ENCODE peak calls at places on chromosomes 3 and 15, in four cellular contexts. Y is K562, V is HepG2, O is GM12878. X is an unnamed sample.

GRCh38 chr3:196537319-196537984 is 22.3 kb upstream of the SMCO1 start:
- DNase-seq in Y (peak; percentile 38), V (no peak), O (no peak), X (peak; percentile 80)

GRCh38 chr3:17810759-17811158 is 68.3 kb upstream of the TBC1D5 start:
- DNase-seq in Y (no peak), V (peak; percentile 15), O (no peak), X (peak; percentile 41)

GRCh38 chr3:31671976-31672375 is 139.3 kb downstream of the STT3B start:
- DNase-seq in Y (no peak), V (no peak), O (no peak), X (no peak)

GRCh38 chr15:51861557-51862350 is 32.3 kb downstream of the TMOD3 start:
- DNase-seq in Y (no peak), V (no peak), O (no peak), X (no peak)

GRCh38 chr3:23669541-23670255 is 136.1 kb upstream of the UBE2E1 start:
- DNase-seq in Y (no peak), V (no peak), O (no peak), X (no peak)

GRCh38 chr3:56971261-56971660 is 89.2 kb upstream of the SPATA12 start:
- DNase-seq in Y (no peak), V (no peak), O (no peak), X (no peak)

GRCh38 chr3:197428117-197428761 is 127.5 kb downstream of the BDH1 start:
- DNase-seq in Y (peak; percentile 72), V (peak; percentile 28), O (no peak), X (peak; percentile 30)

GRCh38 chr3:48367201-48367600 is 4.8 kb upstream of the FBXW12 start:
- DNase-seq in Y (no peak), V (no peak), O (no peak), X (peak; percentile 19)

GRCh38 chr3:129505341-129505740 is 23.1 kb upstream of the RHO start:
- DNase-seq in Y (no peak), V (no peak), O (no peak), X (no peak)

GRCh38 chr15:57610130-57610529 is 18.4 kb downstream of the MYZAP start:
- DNase-seq in Y (no peak), V (no peak), O (no peak), X (no peak)
- TF ChIP-seq JUNB in Y (no peak), V (no peak), O (no peak), X (no peak)

GRCh38 chr15:67823371-67824156 is 1.7 kb upstream of the SKOR1 start:
- DNase-seq in Y (peak; percentile 67), V (no peak), O (no peak), X (peak; percentile 48)

GRCh38 chr15:67820147-67820991 is 4.9 kb upstream of the SKOR1 start:
- DNase-seq in Y (no peak), V (no peak), O (no peak), X (peak; percentile 46)

GRCh38 chr15:67822537-67823370 is 2.6 kb upstream of the SKOR1 start:
- DNase-seq in Y (peak; percentile 82), V (no peak), O (no peak), X (peak; percentile 73)

GRCh38 chr15:67820992-67821783 is 4.1 kb upstream of the SKOR1 start:
- DNase-seq in Y (peak; percentile 77), V (peak; percentile 28), O (no peak), X (peak; percentile 79)

GRCh38 chr15:67821784-67822451 is 3.4 kb upstream of the SKOR1 start:
- DNase-seq in Y (no peak), V (no peak), O (no peak), X (peak; percentile 32)
- TF ChIP-seq EZH2 in Y (no peak), V (no peak), O (no peak), X (peak; percentile 86)

DNA sequence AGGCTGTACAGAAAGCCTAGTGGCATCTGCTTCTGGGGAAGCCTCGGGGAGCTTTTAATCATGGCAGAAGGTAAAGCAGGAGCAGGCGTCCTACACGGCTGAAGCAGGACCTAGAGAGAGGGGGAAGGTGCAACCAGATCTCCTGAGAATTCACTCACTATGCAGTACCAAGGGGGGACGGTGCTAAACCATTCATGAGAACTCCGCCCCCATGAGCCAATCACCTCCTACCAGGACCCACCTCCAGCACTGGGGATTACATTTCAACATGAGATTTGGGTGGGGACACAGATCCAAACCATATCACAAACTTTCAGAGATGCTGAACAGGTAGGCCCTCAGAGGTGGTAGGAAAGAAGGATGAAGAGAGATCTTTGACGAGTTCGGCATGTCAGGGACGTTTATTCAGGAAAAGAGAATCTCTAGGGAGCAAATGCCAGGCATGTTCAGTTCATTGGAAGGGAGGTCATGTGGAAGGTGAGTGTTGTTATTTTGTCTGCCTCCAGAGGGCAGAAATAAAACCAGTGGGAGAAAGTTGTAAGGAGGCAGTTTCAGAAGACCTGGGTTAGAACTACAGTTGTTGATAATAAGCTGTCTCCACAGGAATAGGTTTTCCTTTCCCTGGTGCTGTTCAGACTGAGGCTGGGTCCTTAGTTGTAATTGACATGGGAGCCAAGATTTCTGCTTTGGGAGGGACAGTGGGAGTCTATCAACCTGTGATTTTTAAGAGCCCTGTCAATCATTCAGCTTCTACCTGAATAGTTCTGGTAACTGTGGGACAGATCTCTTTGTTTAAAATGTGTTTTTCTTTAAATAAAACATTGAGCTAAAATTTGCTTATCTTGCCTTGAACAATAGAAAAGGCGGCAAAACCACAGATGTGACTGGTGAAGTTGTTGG is 4.3 kb upstream of the FNDC3B start:
- DNase-seq in Y (peak; percentile 46), V (no peak), O (no peak), X (peak; percentile 80)
- TF ChIP-seq CTCF in Y (peak; percentile 36), V (peak; percentile 34), O (peak; percentile 22), X (peak; percentile 70)

GRCh38 chr3:170128977-170129431 is 52.5 kb downstream of the PHC3 start:
- DNase-seq in Y (peak; percentile 12), V (no peak), O (no peak), X (no peak)

GRCh38 chr3:170132335-170132734 is 49.2 kb downstream of the PHC3 start:
- DNase-seq in Y (peak; percentile 41), V (no peak), O (no peak), X (no peak)

GRCh38 chr3:170128259-170128976 is 53.1 kb downstream of the PHC3 start:
- DNase-seq in Y (no peak), V (no peak), O (peak; percentile 84), X (no peak)

DNA sequence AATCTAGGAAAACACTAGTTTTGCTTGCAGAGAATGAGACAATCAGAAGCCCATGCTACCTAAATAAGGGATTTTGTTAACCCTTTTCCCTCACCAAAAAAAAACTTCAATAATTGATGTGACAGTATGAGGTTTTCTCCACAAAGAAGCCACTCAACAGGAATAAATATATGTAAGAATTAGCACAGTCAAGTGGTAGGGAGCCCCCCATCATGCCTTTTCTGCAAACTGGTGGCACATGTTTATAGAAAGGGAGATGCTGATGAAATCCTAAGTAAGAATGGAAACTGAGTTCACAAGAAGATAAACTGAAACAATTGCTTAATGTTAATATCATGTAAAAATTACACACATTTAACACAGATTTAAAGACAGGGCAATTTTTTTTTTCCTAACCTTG is 51.0 kb downstream of the PHC3 start:
- DNase-seq in Y (no peak), V (no peak), O (no peak), X (no peak)
- TF ChIP-seq JUNB in Y (no peak), V (no peak), O (no peak), X (no peak)

GRCh38 chr3:51974963-51975856 is at the start of gene ABHD14A:
- DNase-seq in Y (peak; percentile 79), V (peak; percentile 37), O (no peak), X (peak; percentile 75)
- TF ChIP-seq EZH2 in Y (no peak), V (no peak), O (no peak), X (no peak)

DNA sequence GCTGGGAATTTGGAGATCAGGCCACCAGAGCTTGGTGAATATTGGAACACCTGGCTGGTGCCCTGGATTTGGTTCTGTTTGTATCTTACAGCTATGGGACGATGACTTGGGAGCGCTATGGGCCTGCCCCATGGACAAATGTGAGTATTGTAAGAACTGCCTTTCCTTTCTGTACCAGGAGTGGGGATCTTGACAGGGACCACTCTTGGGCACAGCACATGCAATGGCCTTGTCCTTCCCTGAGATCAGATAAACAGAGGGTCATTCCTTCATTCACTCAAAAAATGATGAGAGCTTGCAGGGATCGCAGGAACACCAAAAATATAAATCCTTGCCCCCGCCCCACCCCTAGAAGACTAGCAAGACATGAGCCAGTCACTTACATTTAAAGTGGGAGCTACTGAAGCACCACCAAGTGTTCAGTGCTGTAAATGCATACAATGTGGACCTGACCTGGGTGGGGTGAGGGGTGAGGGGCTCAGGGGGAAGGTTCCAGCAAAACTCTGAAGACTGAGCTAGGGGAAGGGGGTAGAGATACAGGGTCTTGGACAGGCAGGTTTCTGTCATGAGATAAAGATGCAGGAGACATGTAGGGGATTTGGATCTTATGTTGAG is 2.7 kb upstream of the CRELD1 start:
- DNase-seq in Y (no peak), V (peak; percentile 19), O (no peak), X (no peak)
- TF ChIP-seq CTCF in Y (peak; percentile 54), V (peak; percentile 55), O (peak; percentile 42), X (no peak)

GRCh38 chr3:36297195-36297594 is 83.1 kb upstream of the STAC start:
- DNase-seq in Y (no peak), V (no peak), O (no peak), X (no peak)

GRCh38 chr3:36298188-36298587 is 82.1 kb upstream of the STAC start:
- DNase-seq in Y (no peak), V (no peak), O (no peak), X (no peak)

DNA sequence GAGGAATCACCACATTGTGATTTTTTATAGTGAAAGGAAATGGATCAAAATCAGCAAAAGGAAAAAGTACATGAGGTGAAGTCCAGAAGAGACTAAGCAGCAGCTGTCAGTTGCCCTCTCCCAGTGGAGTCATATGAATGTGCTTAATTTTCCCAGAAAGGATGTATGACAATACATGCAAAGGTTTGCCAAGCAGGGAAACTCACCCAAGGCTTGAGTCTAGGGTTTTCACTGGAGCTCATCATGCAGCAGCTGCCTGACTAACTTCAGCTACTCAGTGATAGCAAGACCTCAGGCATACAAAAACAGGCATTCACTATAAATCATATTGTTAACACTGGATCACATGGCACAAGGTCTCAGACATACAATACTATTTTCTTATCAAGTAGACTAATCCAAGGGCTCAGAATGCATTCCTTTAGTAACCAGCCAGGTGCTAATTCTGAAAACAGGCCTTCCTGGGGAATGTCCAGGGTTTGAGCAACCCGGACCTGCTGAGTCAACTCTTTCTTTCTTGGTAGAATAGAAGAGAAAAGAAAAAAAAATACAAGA is 85.0 kb upstream of the STAC start:
- DNase-seq in Y (no peak), V (no peak), O (no peak), X (no peak)
- TF ChIP-seq JUNB in Y (no peak), V (no peak), O (no peak), X (no peak)

DNA sequence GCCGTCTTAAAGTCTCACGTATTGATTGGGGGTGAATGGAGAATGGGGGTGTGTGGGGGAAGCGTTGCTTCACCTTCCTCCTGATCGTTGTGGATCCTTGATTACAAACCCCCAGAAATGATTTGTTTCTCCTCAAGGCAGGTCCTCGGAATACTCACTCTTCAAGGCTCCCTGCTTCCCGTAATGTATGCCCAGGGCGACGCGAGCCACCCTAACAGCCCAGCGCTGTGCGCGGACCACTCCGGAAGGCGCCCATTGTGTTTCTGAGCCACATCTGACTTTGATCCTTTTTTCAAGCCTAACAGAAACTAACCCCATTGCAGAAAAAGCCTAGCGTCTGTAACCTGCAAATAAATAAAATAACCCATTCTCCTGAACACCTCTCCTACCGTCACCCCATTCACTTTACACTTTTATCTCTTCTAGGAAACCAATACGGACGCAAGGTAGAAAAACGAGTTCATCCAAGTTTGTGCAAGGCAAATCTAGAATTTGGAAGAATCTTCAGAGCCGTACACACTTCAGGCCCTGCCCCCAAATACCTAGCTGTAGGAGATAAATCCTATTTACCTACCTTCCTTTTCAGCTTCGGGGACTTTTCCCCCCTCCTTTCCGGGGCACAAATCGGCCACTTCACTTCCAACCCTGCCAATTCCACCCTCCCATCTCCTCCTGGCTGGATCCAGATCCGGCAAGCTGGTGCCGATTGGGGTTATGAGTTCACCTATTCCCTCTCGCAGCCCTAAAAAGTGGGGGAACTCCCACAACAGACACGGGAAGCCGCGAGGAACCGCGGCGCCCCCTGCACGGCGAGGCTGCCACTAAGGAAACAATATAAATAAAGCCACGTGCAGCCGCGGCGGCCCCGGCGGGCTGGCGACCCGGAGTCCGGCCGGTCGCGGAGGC is 1.1 kb downstream of the PRTG start:
- DNase-seq in Y (no peak), V (peak; percentile 10), O (no peak), X (peak; percentile 72)
- TF ChIP-seq EZH2 in Y (peak; percentile 46), V (no peak), O (no peak), X (peak; percentile 86)